ENCODE peak calls at places on chromosomes 6 and 20, in seven cellular contexts. G is K562, O is GM20000, S is tibial nerve, I is upper lobe of right lung, B is hippocampal formation, N is HT-29. U is an unnamed sample.

GRCh38 chr6:148747493-148748160 is 797 bp downstream of the UST start:
- DNase-seq in G (no peak), O (peak; percentile 43), S (peak; percentile 47), I (peak; percentile 83), B (no peak), N (no peak), U (no peak)

GRCh38 chr20:6384368-6384767 is 261.5 kb upstream of the FERMT1 start:
- DNase-seq in G (no peak), O (no peak), S (no peak), I (no peak), B (no peak), N (no peak), U (no peak)

GRCh38 chr20:13996265-13996664 is 949 bp downstream of the MACROD2 start:
- DNase-seq in G (no peak), O (no peak), S (no peak), I (no peak), B (no peak), N (no peak), U (no peak)

GRCh38 chr20:24814556-24815195 is 134.4 kb upstream of the CST7 start:
- DNase-seq in G (no peak), O (no peak), S (no peak), I (no peak), B (no peak), N (no peak), U (no peak)

GRCh38 chr6:109454483-109455160 is 950 bp downstream of the MICAL1 start:
- DNase-seq in G (no peak), O (peak; percentile 74), S (peak; percentile 41), I (peak; percentile 75), B (no peak), N (peak; percentile 14), U (no peak)

GRCh38 chr20:23248524-23248923 is 102.1 kb upstream of the NXT1 start:
- DNase-seq in G (no peak), O (no peak), S (no peak), I (no peak), B (no peak), N (no peak), U (no peak)

GRCh38 chr6:328924-329323 is 36.6 kb downstream of the DUSP22 start:
- DNase-seq in G (no peak), O (no peak), S (no peak), I (no peak), B (no peak), N (no peak), U (no peak)

GRCh38 chr6:163260111-163260895 is 154.2 kb upstream of the QKI start:
- DNase-seq in G (no peak), O (no peak), S (no peak), I (no peak), B (peak; percentile 84), N (no peak), U (no peak)

GRCh38 chr20:2093200-2093781 is 8.3 kb upstream of the STK35 start:
- DNase-seq in G (no peak), O (peak; percentile 37), S (no peak), I (no peak), B (no peak), N (peak; percentile 54), U (no peak)

GRCh38 chr6:147285087-147285855 is 81.1 kb downstream of the STXBP5 start:
- DNase-seq in G (peak; percentile 39), O (peak; percentile 15), S (no peak), I (no peak), B (peak; percentile 69), N (peak; percentile 84), U (no peak)

GRCh38 chr6:73739097-73739496 is 43.1 kb downstream of the CD109 start:
- DNase-seq in G (peak; percentile 34), O (peak; percentile 33), S (no peak), I (no peak), B (peak; percentile 83), N (peak; percentile 77), U (no peak)

GRCh38 chr6:151805286-151805840 is 2.1 kb upstream of the ESR1 start:
- DNase-seq in G (no peak), O (no peak), S (no peak), I (no peak), B (no peak), N (no peak), U (no peak)

GRCh38 chr6:84018453-84019061 is 15.0 kb upstream of the MRAP2 start:
- DNase-seq in G (no peak), O (no peak), S (no peak), I (no peak), B (no peak), N (no peak), U (no peak)

GRCh38 chr6:158663465-158664167 is 13.8 kb downstream of the SYTL3 start:
- DNase-seq in G (no peak), O (no peak), S (no peak), I (no peak), B (no peak), N (peak; percentile 65), U (no peak)

GRCh38 chr6:47152666-47153065 is 110.5 kb upstream of the ADGRF1 start:
- DNase-seq in G (no peak), O (no peak), S (no peak), I (no peak), B (no peak), N (no peak), U (no peak)

GRCh38 chr20:32443386-32443974 is 85.3 kb downstream of the ASXL1 start:
- DNase-seq in G (no peak), O (no peak), S (no peak), I (no peak), B (no peak), N (no peak), U (no peak)

GRCh38 chr20:14711681-14712080 is 374.3 kb upstream of the FLRT3 start:
- DNase-seq in G (no peak), O (no peak), S (no peak), I (no peak), B (no peak), N (no peak), U (no peak)

GRCh38 chr20:47361268-47361665 is 4.8 kb upstream of the ZMYND8 start:
- DNase-seq in G (no peak), O (no peak), S (no peak), I (no peak), B (no peak), N (no peak), U (no peak)

GRCh38 chr20:24640686-24641085 is 171.3 kb downstream of the SYNDIG1 start:
- DNase-seq in G (no peak), O (no peak), S (no peak), I (no peak), B (no peak), N (no peak), U (no peak)

GRCh38 chr6:134768936-134769335 is 181.0 kb downstream of the ALDH8A1 start:
- DNase-seq in G (no peak), O (no peak), S (no peak), I (no peak), B (no peak), N (no peak), U (no peak)

GRCh38 chr6:84763397-84764331 is 734 bp downstream of the TBX18 start:
- DNase-seq in G (peak; percentile 92), O (no peak), S (peak; percentile 53), I (no peak), B (no peak), N (no peak), U (no peak)

GRCh38 chr6:11236351-11236750 is 3.9 kb upstream of the NEDD9 start:
- DNase-seq in G (no peak), O (peak; percentile 64), S (no peak), I (no peak), B (no peak), N (no peak), U (no peak)

GRCh38 chr20:47680804-47681529 is 104.3 kb downstream of the SULF2 start:
- DNase-seq in G (no peak), O (no peak), S (no peak), I (no peak), B (no peak), N (no peak), U (no peak)

GRCh38 chr6:142349215-142349823 is 47.5 kb downstream of the ADGRG6 start:
- DNase-seq in G (no peak), O (no peak), S (no peak), I (no peak), B (no peak), N (no peak), U (no peak)

GRCh38 chr6:7991992-7992815 is 72.0 kb downstream of the BLOC1S5 start:
- DNase-seq in G (peak; percentile 64), O (peak; percentile 79), S (peak; percentile 7), I (no peak), B (peak; percentile 46), N (peak; percentile 57), U (no peak)

U was measured in GOT3.